ENCODE peak calls at places on chromosomes 1 and 21, in five cellular contexts. One of them, this sample, is unnamed.

GRCh38 chr1:230681599-230681998 is 32.3 kb downstream of the AGT start:
- DNase-seq in HS-5: peak; percentile 41
- DNase-seq in D341Med: peak; percentile 57
- DNase-seq in fibroblast of mammary gland: peak; percentile 85
- DNase-seq in AG09309: peak; percentile 47
- DNase-seq in this sample: peak; percentile 97

GRCh38 chr1:203435628-203436027 is 40.0 kb upstream of the PRELP start:
- DNase-seq in HS-5: no peak
- DNase-seq in D341Med: no peak
- DNase-seq in fibroblast of mammary gland: no peak
- DNase-seq in AG09309: no peak
- DNase-seq in this sample: no peak

GRCh38 chr1:42319128-42319851 is 15.7 kb downstream of the FOXJ3 start:
- DNase-seq in HS-5: no peak
- DNase-seq in D341Med: no peak
- DNase-seq in fibroblast of mammary gland: peak; percentile 52
- DNase-seq in AG09309: no peak
- DNase-seq in this sample: peak; percentile 11

GRCh38 chr1:92795166-92795565 is 10.3 kb upstream of the EVI5 start:
- DNase-seq in HS-5: no peak
- DNase-seq in D341Med: no peak
- DNase-seq in fibroblast of mammary gland: peak; percentile 48
- DNase-seq in AG09309: no peak
- DNase-seq in this sample: no peak

GRCh38 chr1:240242601-240243144 is 151.0 kb downstream of the FMN2 start:
- DNase-seq in HS-5: peak; percentile 91
- DNase-seq in D341Med: peak; percentile 75
- DNase-seq in fibroblast of mammary gland: peak; percentile 85
- DNase-seq in AG09309: peak; percentile 59
- DNase-seq in this sample: peak; percentile 96

GRCh38 chr1:225733254-225733653 is 44.4 kb upstream of the SRP9 start:
- DNase-seq in HS-5: no peak
- DNase-seq in D341Med: no peak
- DNase-seq in fibroblast of mammary gland: no peak
- DNase-seq in AG09309: no peak
- DNase-seq in this sample: peak; percentile 21

GRCh38 chr1:31062867-31063380 is 2.6 kb downstream of the PUM1 start:
- DNase-seq in HS-5: no peak
- DNase-seq in D341Med: no peak
- DNase-seq in fibroblast of mammary gland: no peak
- DNase-seq in AG09309: no peak
- DNase-seq in this sample: peak; percentile 8

GRCh38 chr1:109396513-109396839 is 1.2 kb downstream of the SORT1 start:
- DNase-seq in HS-5: no peak
- DNase-seq in D341Med: no peak
- DNase-seq in fibroblast of mammary gland: no peak
- DNase-seq in AG09309: no peak
- DNase-seq in this sample: no peak

GRCh38 chr1:147771216-147772125 is 11.1 kb upstream of the GJA5 start:
- DNase-seq in HS-5: no peak
- DNase-seq in D341Med: no peak
- DNase-seq in fibroblast of mammary gland: peak; percentile 28
- DNase-seq in AG09309: no peak
- DNase-seq in this sample: no peak

GRCh38 chr1:95806171-95806570 is 572.2 kb downstream of the RWDD3 start:
- DNase-seq in HS-5: no peak
- DNase-seq in D341Med: no peak
- DNase-seq in fibroblast of mammary gland: no peak
- DNase-seq in AG09309: no peak
- DNase-seq in this sample: no peak

GRCh38 chr1:177998696-177999631 is 29.1 kb upstream of the SEC16B start:
- DNase-seq in HS-5: no peak
- DNase-seq in D341Med: no peak
- DNase-seq in fibroblast of mammary gland: no peak
- DNase-seq in AG09309: no peak
- DNase-seq in this sample: no peak

GRCh38 chr1:165387505-165387904 is 31.0 kb upstream of the LMX1A start:
- DNase-seq in HS-5: no peak
- DNase-seq in D341Med: no peak
- DNase-seq in fibroblast of mammary gland: peak; percentile 15
- DNase-seq in AG09309: no peak
- DNase-seq in this sample: no peak

GRCh38 chr1:219000606-219001005 is 173.1 kb upstream of the LYPLAL1 start:
- DNase-seq in HS-5: no peak
- DNase-seq in D341Med: no peak
- DNase-seq in fibroblast of mammary gland: no peak
- DNase-seq in AG09309: no peak
- DNase-seq in this sample: no peak

GRCh38 chr1:241457421-241457820 is 62.1 kb downstream of the FH start:
- DNase-seq in HS-5: no peak
- DNase-seq in D341Med: no peak
- DNase-seq in fibroblast of mammary gland: no peak
- DNase-seq in AG09309: no peak
- DNase-seq in this sample: no peak

GRCh38 chr1:16420719-16421118 is 16.5 kb downstream of the SPATA21 start:
- DNase-seq in HS-5: no peak
- DNase-seq in D341Med: no peak
- DNase-seq in fibroblast of mammary gland: no peak
- DNase-seq in AG09309: no peak
- DNase-seq in this sample: no peak

GRCh38 chr1:67285780-67286488 is 21.7 kb upstream of the IL12RB2 start:
- DNase-seq in HS-5: no peak
- DNase-seq in D341Med: no peak
- DNase-seq in fibroblast of mammary gland: no peak
- DNase-seq in AG09309: no peak
- DNase-seq in this sample: peak; percentile 10

GRCh38 chr1:185355947-185356346 is 38.9 kb upstream of the IVNS1ABP start:
- DNase-seq in HS-5: no peak
- DNase-seq in D341Med: no peak
- DNase-seq in fibroblast of mammary gland: no peak
- DNase-seq in AG09309: no peak
- DNase-seq in this sample: no peak

GRCh38 chr1:211705439-211706205 is 30.2 kb upstream of the NEK2 start:
- DNase-seq in HS-5: no peak
- DNase-seq in D341Med: no peak
- DNase-seq in fibroblast of mammary gland: no peak
- DNase-seq in AG09309: no peak
- DNase-seq in this sample: peak; percentile 83

GRCh38 chr1:27941671-27942540 is 7.1 kb downstream of the SMPDL3B start:
- DNase-seq in HS-5: no peak
- DNase-seq in D341Med: no peak
- DNase-seq in fibroblast of mammary gland: no peak
- DNase-seq in AG09309: no peak
- DNase-seq in this sample: no peak

GRCh38 chr1:111213412-111213811 is 13.0 kb upstream of the DENND2D start:
- DNase-seq in HS-5: no peak
- DNase-seq in D341Med: no peak
- DNase-seq in fibroblast of mammary gland: no peak
- DNase-seq in AG09309: no peak
- DNase-seq in this sample: no peak

GRCh38 chr1:227318852-227319607 is 738 bp upstream of the CDC42BPA start:
- DNase-seq in HS-5: no peak
- DNase-seq in D341Med: peak; percentile 53
- DNase-seq in fibroblast of mammary gland: peak; percentile 22
- DNase-seq in AG09309: no peak
- DNase-seq in this sample: peak; percentile 29

GRCh38 chr21:25080161-25080560 is 527.1 kb downstream of the MRPL39 start:
- DNase-seq in HS-5: no peak
- DNase-seq in D341Med: no peak
- DNase-seq in fibroblast of mammary gland: peak; percentile 6
- DNase-seq in AG09309: no peak
- DNase-seq in this sample: no peak

GRCh38 chr21:41765393-41765950 is 1.4 kb downstream of the RIPK4 start:
- DNase-seq in HS-5: no peak
- DNase-seq in D341Med: no peak
- DNase-seq in fibroblast of mammary gland: no peak
- DNase-seq in AG09309: no peak
- DNase-seq in this sample: no peak

GRCh38 chr1:41618066-41618825 is 133.8 kb upstream of the EDN2 start:
- DNase-seq in HS-5: no peak
- DNase-seq in D341Med: peak; percentile 9
- DNase-seq in fibroblast of mammary gland: peak; percentile 65
- DNase-seq in AG09309: no peak
- DNase-seq in this sample: peak; percentile 84

This sample was measured in MCF 10A.